ENCODE peak calls at places on chromosomes 1 and 21, in five cellular contexts. K, D, T, V and C are unnamed samples.

GRCh38 chr1:168316142-168316541 is 35.5 kb downstream of the TBX19 start:
- DNase-seq in D (no peak), V (no peak), T (no peak), K (no peak), C (no peak)

GRCh38 chr1:208161656-208162375 is 82.4 kb downstream of the PLXNA2 start:
- DNase-seq in K (no peak), V (no peak), D (no peak), T (no peak), C (peak; percentile 71)

GRCh38 chr1:88979054-88979748 is 13.2 kb downstream of the KYAT3 start:
- DNase-seq in D (no peak), V (no peak), T (no peak), K (no peak), C (no peak)

GRCh38 chr1:174153085-174153824 is 6.1 kb upstream of the RABGAP1L start:
- DNase-seq in V (no peak), K (no peak), T (no peak), D (no peak), C (no peak)

GRCh38 chr21:38355992-38356781 is 99.4 kb downstream of the KCNJ15 start:
- DNase-seq in D (peak; percentile 72), K (peak; percentile 74), V (peak; percentile 74), T (peak; percentile 53), C (peak; percentile 78)

GRCh38 chr1:18302788-18303413 is 177.8 kb upstream of the KLHDC7A start:
- DNase-seq in K (peak; percentile 42), V (peak; percentile 35), T (no peak), D (peak; percentile 49), C (no peak)

GRCh38 chr1:116256875-116257823 is 115.9 kb upstream of the ATP1A1 start:
- DNase-seq in K (no peak), V (no peak), D (no peak), T (no peak), C (no peak)

GRCh38 chr1:94316183-94316582 is 78.8 kb upstream of the ARHGAP29 start:
- DNase-seq in V (no peak), D (no peak), T (no peak), K (no peak), C (no peak)

GRCh38 chr1:67429528-67430357 is 459 bp downstream of the SERBP1 start:
- DNase-seq in K (peak; percentile 43), D (peak; percentile 10), T (no peak), V (no peak), C (peak; percentile 68)

GRCh38 chr1:163054056-163054706 is 15.0 kb upstream of the RGS4 start:
- DNase-seq in K (no peak), V (no peak), D (no peak), T (no peak), C (no peak)

GRCh38 chr1:47403321-47403720 is 12.8 kb upstream of the FOXE3 start:
- DNase-seq in V (no peak), K (no peak), T (no peak), D (no peak), C (no peak)

GRCh38 chr1:119882172-119883029 is 13.9 kb downstream of the ADAM30 start:
- DNase-seq in K (no peak), V (no peak), T (no peak), D (no peak), C (no peak)

GRCh38 chr1:31739281-31739853 is 24.8 kb downstream of the ADGRB2 start:
- DNase-seq in D (no peak), T (no peak), K (peak; percentile 68), V (no peak), C (no peak)

GRCh38 chr1:159339517-159339916 is 37.4 kb downstream of the FCER1A start:
- DNase-seq in T (no peak), V (no peak), D (no peak), K (no peak), C (no peak)

DNA sequence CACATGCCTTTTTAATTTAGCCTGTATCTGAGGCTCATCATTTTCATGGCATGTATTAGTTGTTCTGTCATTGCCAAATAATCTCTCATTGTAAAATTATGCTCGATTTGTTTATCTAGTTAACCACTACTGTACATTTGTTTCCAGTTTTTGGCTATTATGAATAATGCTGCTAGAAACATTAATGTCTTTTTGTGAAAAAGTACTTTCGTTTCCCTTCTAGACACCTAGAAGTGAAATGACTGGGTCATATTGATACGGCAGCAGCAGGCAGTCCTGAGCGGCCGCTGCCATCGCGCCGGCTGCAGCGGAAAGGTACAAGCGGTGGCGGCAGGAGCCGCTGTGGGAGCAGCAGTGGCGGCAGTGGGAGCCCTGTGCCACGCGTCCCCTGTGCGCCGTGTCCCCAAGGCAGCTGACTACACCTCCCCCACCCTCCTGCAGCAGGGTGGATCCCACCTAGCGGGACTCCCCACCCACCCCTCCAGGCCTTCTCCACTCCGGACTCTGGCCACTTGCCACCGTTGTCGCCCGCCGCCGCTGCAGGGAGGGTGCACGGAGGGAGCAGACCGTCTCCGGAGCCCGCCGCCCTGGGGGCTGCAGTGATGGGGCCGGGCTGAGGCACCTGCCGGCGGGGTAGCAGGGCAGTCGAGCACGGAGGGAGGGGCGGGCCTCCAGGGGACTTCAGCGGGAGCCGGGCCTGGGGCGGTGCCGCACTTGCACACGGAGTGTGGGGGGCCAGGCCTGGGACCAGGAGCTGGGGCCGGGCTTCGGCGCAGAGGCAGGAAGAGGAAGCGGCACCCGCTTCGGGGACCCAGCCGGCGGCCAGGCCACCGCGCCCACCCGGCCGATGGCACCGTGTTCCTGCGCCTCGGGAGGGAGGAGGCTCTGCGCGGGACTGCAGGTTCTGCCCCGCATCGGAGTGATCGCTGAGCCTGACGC is 66.8 kb upstream of the RGS7 start:
- DNase-seq in K (no peak), T (no peak), D (peak; percentile 7), V (peak; percentile 14), C (no peak)
- TF ChIP-seq POLR2A in K (no peak), T (no peak), D (no peak), V (no peak), C (no peak)

GRCh38 chr1:229539868-229540506 is 18.5 kb downstream of the ABCB10 start:
- DNase-seq in T (no peak), K (no peak), V (no peak), D (no peak), C (no peak)

GRCh38 chr1:229537894-229538293 is 20.6 kb downstream of the ABCB10 start:
- DNase-seq in K (peak; percentile 99), V (no peak), T (no peak), D (no peak), C (no peak)

GRCh38 chr1:229538945-229539344 is 19.6 kb downstream of the ABCB10 start:
- DNase-seq in D (no peak), T (no peak), K (peak; percentile 67), V (no peak), C (no peak)

GRCh38 chr1:229535226-229535625 is 23.3 kb downstream of the ABCB10 start:
- DNase-seq in V (no peak), D (no peak), T (no peak), K (no peak), C (no peak)

DNA sequence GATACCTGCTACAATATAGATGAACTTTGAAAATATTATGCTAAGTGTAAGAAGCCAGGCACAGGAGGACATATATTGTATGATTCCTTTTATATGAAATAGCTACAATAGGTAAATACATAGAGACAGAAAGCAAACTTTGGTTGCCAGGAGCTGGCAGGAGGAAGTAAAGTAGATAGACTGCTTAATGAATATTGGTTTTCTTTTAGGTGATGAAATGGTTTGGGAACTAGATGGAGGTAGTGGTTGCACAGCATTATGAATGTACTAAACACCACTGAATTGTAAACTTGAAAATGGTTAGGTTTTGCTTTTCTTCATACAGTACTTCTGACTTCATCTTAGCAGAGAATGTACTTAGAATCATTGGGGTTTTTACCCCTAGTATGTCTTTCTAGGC is 21.5 kb downstream of the ABCB10 start:
- DNase-seq in K (peak; percentile 69), T (no peak), V (no peak), D (no peak), C (no peak)
- TF ChIP-seq POLR2A in K (no peak), T (no peak), V (no peak), D (no peak), C (no peak)

GRCh38 chr1:69475021-69475420 is 92.7 kb upstream of the LRRC7 start:
- DNase-seq in T (no peak), V (no peak), K (no peak), D (no peak), C (no peak)
- TF ChIP-seq POLR2A in T (no peak), V (no peak), K (no peak), D (no peak), C (no peak)

DNA sequence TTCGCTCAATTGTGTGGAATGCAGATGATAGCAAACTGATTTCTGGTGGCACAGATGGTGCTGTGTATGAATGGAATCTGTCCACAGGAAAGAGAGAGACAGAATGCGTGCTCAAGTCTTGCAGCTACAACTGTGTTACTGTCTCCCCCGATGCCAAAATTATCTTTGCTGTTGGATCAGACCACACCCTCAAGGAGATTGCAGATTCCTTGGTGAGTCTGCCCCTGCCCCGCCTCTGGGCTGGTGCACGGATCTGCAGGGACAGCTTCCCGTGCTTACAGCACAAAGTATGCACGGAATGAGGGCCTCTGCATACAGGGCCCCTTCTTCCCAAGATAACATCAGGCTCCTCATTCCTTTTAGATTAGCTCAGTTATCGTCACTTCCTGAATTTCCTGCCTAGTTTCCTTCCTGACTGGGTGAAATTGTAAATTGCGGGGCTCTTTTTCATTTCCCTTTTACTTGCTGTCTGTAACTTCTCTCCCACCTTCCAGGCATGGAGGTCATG is 34.6 kb downstream of the CFAP57 start:
- DNase-seq in D (no peak), V (no peak), T (no peak), K (no peak), C (no peak)
- TF ChIP-seq POLR2A in D (no peak), V (no peak), T (no peak), K (no peak), C (no peak)

GRCh38 chr1:1923681-1924000 is 4.6 kb upstream of the TMEM52 start:
- DNase-seq in K (no peak), V (no peak), D (no peak), T (no peak), C (no peak)

GRCh38 chr1:1921901-1922753 is 3.0 kb upstream of the TMEM52 start:
- DNase-seq in V (no peak), K (no peak), D (no peak), T (no peak), C (peak; percentile 62)

GRCh38 chr1:1924378-1924777 is 5.3 kb upstream of the TMEM52 start:
- DNase-seq in T (no peak), V (no peak), K (no peak), D (no peak), C (no peak)

GRCh38 chr1:1921459-1921862 is 2.4 kb upstream of the TMEM52 start:
- DNase-seq in V (no peak), K (no peak), T (no peak), D (no peak), C (no peak)

DNA sequence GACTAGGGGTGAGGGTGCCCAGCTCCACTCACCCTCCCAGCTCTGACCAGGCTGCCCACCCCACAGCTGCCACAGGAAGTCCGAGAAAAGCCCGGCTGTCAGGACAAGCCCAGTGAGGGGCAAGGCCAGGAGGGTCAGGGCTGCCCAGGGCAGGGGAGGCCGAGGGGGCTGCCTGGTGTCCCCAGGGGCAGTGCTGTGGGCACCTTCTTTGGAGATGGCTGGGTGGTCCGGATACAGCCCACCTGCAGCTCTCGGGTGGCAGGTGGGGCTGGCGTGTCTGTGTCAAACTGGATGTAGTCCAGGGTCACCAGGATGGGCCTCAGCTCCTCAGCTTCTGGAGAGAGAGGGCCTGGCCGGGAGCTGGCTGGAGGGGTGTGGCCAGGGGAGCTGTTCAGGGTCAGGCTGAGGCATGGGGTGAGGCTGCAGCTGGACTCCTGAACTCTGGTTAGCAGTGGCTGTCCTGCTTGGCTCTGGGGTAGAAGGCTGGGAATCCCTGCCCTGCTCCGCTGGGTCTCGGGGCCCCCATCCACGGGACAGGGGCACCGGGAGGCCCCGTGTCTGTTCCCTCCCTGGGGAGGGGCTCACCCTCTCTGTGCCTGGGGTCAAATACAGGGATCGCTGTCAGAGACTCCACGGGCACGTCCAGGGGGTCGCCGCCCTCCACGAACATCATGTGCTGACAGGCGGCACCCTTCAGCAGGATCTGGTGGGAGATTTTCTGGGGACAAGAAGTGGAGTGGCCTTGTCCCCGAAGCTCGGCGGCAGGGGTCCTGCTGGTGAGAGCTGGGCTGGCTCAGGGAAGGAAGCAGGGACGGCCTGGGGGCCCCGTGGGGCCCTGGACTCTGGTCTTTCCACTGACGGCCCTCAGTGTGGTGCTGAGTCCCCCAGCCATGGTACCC is 4.0 kb upstream of the TMEM52 start:
- DNase-seq in V (no peak), K (no peak), T (no peak), D (no peak), C (peak; percentile 64)
- TF ChIP-seq POLR2A in V (no peak), K (no peak), T (no peak), D (no peak), C (no peak)